ENCODE peak calls at places on chromosome 16, in eight cellular contexts. One of them, this sample, is unnamed. For H3K27me3 and H3K4me1, the result is how much of the 10 kb centered on the place peaks cover.

GRCh38 chr16:46569231-46569735 is 51.9 kb downstream of the SHCBP1 start:
- DNase-seq in uterus: no peak
- DNase-seq in Caco-2: no peak
- DNase-seq in MM.1S: no peak
- DNase-seq in right lobe of liver: no peak
- DNase-seq in mammary epithelial cell: no peak
- DNase-seq in tibial artery: no peak
- DNase-seq in left ventricle myocardium inferior: no peak
- DNase-seq in this sample: no peak

GRCh38 chr16:56800355-56800754 is 64.7 kb upstream of the SLC12A3 start:
- DNase-seq in left ventricle myocardium inferior: no peak
- DNase-seq in MM.1S: no peak
- DNase-seq in right lobe of liver: peak
- DNase-seq in Caco-2: peak
- DNase-seq in mammary epithelial cell: no peak
- DNase-seq in tibial artery: no peak
- DNase-seq in uterus: no peak
- DNase-seq in this sample: no peak

GRCh38 chr16:78480588-78480987 is 381.1 kb downstream of the WWOX start:
- DNase-seq in MM.1S: no peak
- DNase-seq in right lobe of liver: no peak
- DNase-seq in uterus: no peak
- DNase-seq in Caco-2: no peak
- DNase-seq in mammary epithelial cell: no peak
- DNase-seq in left ventricle myocardium inferior: no peak
- DNase-seq in tibial artery: no peak
- DNase-seq in this sample: no peak

GRCh38 chr16:57799619-57800212 is 2.6 kb downstream of the KIFC3 start:
- DNase-seq in MM.1S: no peak
- DNase-seq in tibial artery: no peak
- DNase-seq in mammary epithelial cell: no peak
- DNase-seq in uterus: no peak
- DNase-seq in right lobe of liver: no peak
- DNase-seq in left ventricle myocardium inferior: no peak
- DNase-seq in Caco-2: no peak
- DNase-seq in this sample: no peak

GRCh38 chr16:82627811-82628339 is 1.1 kb downstream of the CDH13 start:
- DNase-seq in MM.1S: no peak
- DNase-seq in mammary epithelial cell: peak
- DNase-seq in left ventricle myocardium inferior: peak
- DNase-seq in tibial artery: peak
- DNase-seq in Caco-2: no peak
- DNase-seq in uterus: peak
- DNase-seq in right lobe of liver: no peak
- DNase-seq in this sample: peak

GRCh38 chr16:7351572-7351971 is 18.9 kb downstream of the RBFOX1 start:
- DNase-seq in tibial artery: no peak
- DNase-seq in uterus: no peak
- DNase-seq in Caco-2: no peak
- DNase-seq in right lobe of liver: no peak
- DNase-seq in left ventricle myocardium inferior: no peak
- DNase-seq in MM.1S: no peak
- DNase-seq in mammary epithelial cell: no peak
- DNase-seq in this sample: no peak

GRCh38 chr16:10750793-10751192 is 7.2 kb downstream of the NUBP1 start:
- DNase-seq in tibial artery: no peak
- DNase-seq in Caco-2: no peak
- DNase-seq in mammary epithelial cell: no peak
- DNase-seq in MM.1S: no peak
- DNase-seq in uterus: no peak
- DNase-seq in left ventricle myocardium inferior: no peak
- DNase-seq in right lobe of liver: no peak
- DNase-seq in this sample: no peak

GRCh38 chr16:28064150-28064549 is 636 bp upstream of the GSG1L start:
- DNase-seq in Caco-2: no peak
- DNase-seq in right lobe of liver: no peak
- DNase-seq in left ventricle myocardium inferior: no peak
- DNase-seq in mammary epithelial cell: no peak
- DNase-seq in tibial artery: no peak
- DNase-seq in uterus: no peak
- DNase-seq in MM.1S: no peak
- DNase-seq in this sample: no peak

GRCh38 chr16:84383106-84383505 is 14.8 kb downstream of the ATP2C2 start:
- DNase-seq in right lobe of liver: no peak
- DNase-seq in tibial artery: peak
- DNase-seq in MM.1S: no peak
- DNase-seq in uterus: no peak
- DNase-seq in Caco-2: no peak
- DNase-seq in mammary epithelial cell: no peak
- DNase-seq in left ventricle myocardium inferior: no peak
- DNase-seq in this sample: no peak

GRCh38 chr16:48681520-48681919 is 71.5 kb upstream of the N4BP1 start:
- DNase-seq in uterus: no peak
- DNase-seq in right lobe of liver: no peak
- DNase-seq in mammary epithelial cell: no peak
- DNase-seq in tibial artery: no peak
- DNase-seq in left ventricle myocardium inferior: no peak
- DNase-seq in Caco-2: no peak
- DNase-seq in MM.1S: no peak
- DNase-seq in this sample: no peak
- TF ChIP-seq CTCF in uterus: no peak
- TF ChIP-seq CTCF in right lobe of liver: no peak
- TF ChIP-seq CTCF in mammary epithelial cell: no peak
- TF ChIP-seq CTCF in tibial artery: no peak
- TF ChIP-seq CTCF in left ventricle myocardium inferior: no peak
- TF ChIP-seq CTCF in Caco-2: no peak
- TF ChIP-seq CTCF in MM.1S: peak
- TF ChIP-seq CTCF in this sample: peak

DNA sequence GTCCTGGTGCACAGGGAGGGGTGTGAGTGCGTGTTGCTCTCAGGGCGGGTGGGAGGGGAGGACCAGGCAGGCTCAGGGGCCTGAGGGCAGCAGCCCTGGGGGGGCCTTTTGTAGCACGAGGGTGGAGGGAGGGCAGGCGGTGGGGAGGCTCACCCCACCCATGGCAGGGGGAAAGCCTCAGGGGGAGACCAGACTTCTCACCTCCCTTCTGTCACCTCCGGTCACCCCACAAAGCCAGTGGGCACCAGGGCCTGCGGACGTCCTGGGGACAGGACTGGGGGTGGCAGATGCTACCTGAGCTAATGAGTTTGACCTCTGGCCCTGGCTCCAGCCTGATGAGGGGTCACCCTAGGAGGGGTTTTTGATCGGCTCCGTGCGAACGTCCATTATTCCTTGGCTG is 39.0 kb downstream of the SOX8 start:
- DNase-seq in mammary epithelial cell: no peak
- DNase-seq in uterus: no peak
- DNase-seq in MM.1S: no peak
- DNase-seq in left ventricle myocardium inferior: no peak
- DNase-seq in right lobe of liver: no peak
- DNase-seq in Caco-2: no peak
- DNase-seq in tibial artery: no peak
- DNase-seq in this sample: no peak
- H3K27me3 ChIP-seq in mammary epithelial cell: under half
- H3K27me3 ChIP-seq in uterus: under half
- H3K27me3 ChIP-seq in MM.1S: half or more
- H3K27me3 ChIP-seq in left ventricle myocardium inferior: half or more
- H3K27me3 ChIP-seq in right lobe of liver: under half
- H3K27me3 ChIP-seq in Caco-2: under half
- H3K27me3 ChIP-seq in tibial artery: half or more
- H3K27me3 ChIP-seq in this sample: half or more

DNA sequence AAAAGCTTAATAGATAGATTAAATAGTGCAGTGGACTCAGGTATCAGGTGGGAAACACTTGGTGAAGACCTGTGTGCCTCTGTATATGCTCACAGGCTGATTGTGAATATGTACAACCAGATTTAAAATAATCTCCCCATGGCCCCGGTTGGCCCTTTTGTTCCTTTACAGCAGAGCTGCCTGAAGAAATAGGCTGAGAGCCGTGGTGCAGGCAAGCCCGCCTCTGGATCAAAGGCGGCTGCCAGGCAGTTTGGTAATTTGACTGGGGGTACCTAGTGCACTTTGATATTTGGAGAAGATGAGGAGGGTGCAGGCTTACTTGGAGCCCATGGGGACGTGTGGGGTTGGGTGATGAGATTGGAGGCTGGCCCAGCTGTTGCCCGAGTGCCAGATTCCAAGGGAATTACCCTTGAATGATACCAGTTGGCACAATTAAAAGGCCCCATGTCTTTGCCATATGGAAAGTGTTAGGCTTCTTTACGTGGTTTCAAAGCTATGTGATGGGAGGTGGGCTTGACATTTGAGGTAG is 5.0 kb downstream of the NKD1 start:
- DNase-seq in mammary epithelial cell: no peak
- DNase-seq in Caco-2: no peak
- DNase-seq in MM.1S: no peak
- DNase-seq in right lobe of liver: no peak
- DNase-seq in uterus: no peak
- DNase-seq in left ventricle myocardium inferior: no peak
- DNase-seq in tibial artery: no peak
- DNase-seq in this sample: no peak
- H3K4me1 ChIP-seq in mammary epithelial cell: under half
- H3K4me1 ChIP-seq in Caco-2: under half
- H3K4me1 ChIP-seq in MM.1S: under half
- H3K4me1 ChIP-seq in right lobe of liver: under half
- H3K4me1 ChIP-seq in uterus: under half
- H3K4me1 ChIP-seq in left ventricle myocardium inferior: under half
- H3K4me1 ChIP-seq in tibial artery: half or more
- H3K4me1 ChIP-seq in this sample: under half

DNA sequence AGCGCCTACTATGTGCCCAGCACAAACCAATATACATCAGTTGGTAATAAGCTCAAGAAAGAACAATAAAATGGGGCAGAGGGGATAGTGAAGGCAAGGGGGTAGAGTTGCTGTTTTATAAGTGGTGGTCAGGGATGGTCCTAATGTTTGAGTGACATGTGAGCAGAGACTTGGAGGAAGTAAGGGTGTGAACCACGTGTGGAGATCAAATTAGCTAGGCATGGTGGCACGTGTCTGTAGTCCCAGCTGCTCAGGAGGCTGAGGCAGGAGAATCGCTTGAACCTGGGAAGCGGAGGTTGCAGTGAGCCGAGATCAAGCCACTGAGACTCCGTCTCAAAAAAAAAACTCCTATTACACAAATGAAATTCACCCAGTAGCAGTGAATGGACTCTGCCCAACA is 56.5 kb downstream of the IRX6 start:
- DNase-seq in uterus: no peak
- DNase-seq in mammary epithelial cell: no peak
- DNase-seq in tibial artery: no peak
- DNase-seq in MM.1S: no peak
- DNase-seq in left ventricle myocardium inferior: no peak
- DNase-seq in Caco-2: no peak
- DNase-seq in right lobe of liver: no peak
- DNase-seq in this sample: no peak
- TF ChIP-seq CTCF in uterus: no peak
- TF ChIP-seq CTCF in mammary epithelial cell: no peak
- TF ChIP-seq CTCF in tibial artery: no peak
- TF ChIP-seq CTCF in MM.1S: no peak
- TF ChIP-seq CTCF in left ventricle myocardium inferior: no peak
- TF ChIP-seq CTCF in Caco-2: no peak
- TF ChIP-seq CTCF in right lobe of liver: no peak
- TF ChIP-seq CTCF in this sample: no peak

GRCh38 chr16:54927125-54928015 is 3.3 kb upstream of the IRX5 start:
- DNase-seq in right lobe of liver: no peak
- DNase-seq in tibial artery: no peak
- DNase-seq in Caco-2: no peak
- DNase-seq in uterus: no peak
- DNase-seq in mammary epithelial cell: peak
- DNase-seq in left ventricle myocardium inferior: no peak
- DNase-seq in MM.1S: peak
- DNase-seq in this sample: no peak
- H3K27me3 ChIP-seq in right lobe of liver: under half
- H3K27me3 ChIP-seq in tibial artery: under half
- H3K27me3 ChIP-seq in Caco-2: under half
- H3K27me3 ChIP-seq in uterus: under half
- H3K27me3 ChIP-seq in mammary epithelial cell: under half
- H3K27me3 ChIP-seq in left ventricle myocardium inferior: under half
- H3K27me3 ChIP-seq in MM.1S: under half
- H3K27me3 ChIP-seq in this sample: under half

This sample was measured in foreskin keratinocyte.